ENCODE peak calls at places on chromosomes 7 and 10, in five cellular contexts. One of them, this sample, is unnamed.

GRCh38 chr7:132836746-132837145 is 245.1 kb downstream of the CHCHD3 start:
- DNase-seq in IMR-90: peak; percentile 67
- DNase-seq in ascending aorta: no peak
- DNase-seq in psoas muscle: no peak
- DNase-seq in lower lobe of right lung: no peak
- DNase-seq in this sample: no peak

GRCh38 chr10:48801026-48801425 is 116.4 kb downstream of the WDFY4 start:
- DNase-seq in IMR-90: no peak
- DNase-seq in ascending aorta: no peak
- DNase-seq in psoas muscle: no peak
- DNase-seq in lower lobe of right lung: no peak
- DNase-seq in this sample: no peak

GRCh38 chr7:112366886-112367285 is 83.4 kb upstream of the IFRD1 start:
- DNase-seq in IMR-90: no peak
- DNase-seq in ascending aorta: no peak
- DNase-seq in lower lobe of right lung: no peak
- DNase-seq in psoas muscle: no peak
- DNase-seq in this sample: no peak

GRCh38 chr7:24930856-24931255 is 49.1 kb downstream of the OSBPL3 start:
- DNase-seq in ascending aorta: no peak
- DNase-seq in psoas muscle: no peak
- DNase-seq in lower lobe of right lung: no peak
- DNase-seq in IMR-90: no peak
- DNase-seq in this sample: no peak

GRCh38 chr7:29562307-29562706 is 1.3 kb upstream of the PRR15 start:
- DNase-seq in lower lobe of right lung: no peak
- DNase-seq in ascending aorta: no peak
- DNase-seq in IMR-90: no peak
- DNase-seq in psoas muscle: no peak
- DNase-seq in this sample: no peak

GRCh38 chr7:1733908-1734252 is 63.8 kb downstream of the ELFN1 start:
- DNase-seq in psoas muscle: no peak
- DNase-seq in lower lobe of right lung: no peak
- DNase-seq in ascending aorta: no peak
- DNase-seq in IMR-90: no peak
- DNase-seq in this sample: no peak

GRCh38 chr7:35736725-35737124 is 41.8 kb upstream of the HERPUD2 start:
- DNase-seq in IMR-90: peak; percentile 57
- DNase-seq in ascending aorta: no peak
- DNase-seq in psoas muscle: no peak
- DNase-seq in lower lobe of right lung: no peak
- DNase-seq in this sample: no peak

GRCh38 chr7:50266893-50267386 is 37.6 kb upstream of the IKZF1 start:
- DNase-seq in psoas muscle: no peak
- DNase-seq in IMR-90: no peak
- DNase-seq in ascending aorta: no peak
- DNase-seq in lower lobe of right lung: peak; percentile 63
- DNase-seq in this sample: peak; percentile 88

GRCh38 chr7:16271990-16272665 is 149.2 kb downstream of the CRPPA start:
- DNase-seq in IMR-90: peak; percentile 8
- DNase-seq in ascending aorta: no peak
- DNase-seq in lower lobe of right lung: no peak
- DNase-seq in psoas muscle: no peak
- DNase-seq in this sample: no peak

GRCh38 chr10:75083972-75084833 is 27.3 kb upstream of the SAMD8 start:
- DNase-seq in ascending aorta: no peak
- DNase-seq in psoas muscle: no peak
- DNase-seq in lower lobe of right lung: no peak
- DNase-seq in IMR-90: peak; percentile 59
- DNase-seq in this sample: no peak

GRCh38 chr7:37944737-37945054 is 24.3 kb downstream of the EPDR1 start:
- DNase-seq in ascending aorta: no peak
- DNase-seq in IMR-90: no peak
- DNase-seq in lower lobe of right lung: no peak
- DNase-seq in psoas muscle: no peak
- DNase-seq in this sample: no peak

GRCh38 chr10:31158000-31158658 is 126.5 kb upstream of the ZNF438 start:
- DNase-seq in IMR-90: peak; percentile 81
- DNase-seq in psoas muscle: no peak
- DNase-seq in ascending aorta: no peak
- DNase-seq in lower lobe of right lung: no peak
- DNase-seq in this sample: no peak

GRCh38 chr7:155216475-155217272 is 81.0 kb upstream of the INSIG1 start:
- DNase-seq in ascending aorta: no peak
- DNase-seq in psoas muscle: no peak
- DNase-seq in IMR-90: peak; percentile 29
- DNase-seq in lower lobe of right lung: no peak
- DNase-seq in this sample: no peak

DNA sequence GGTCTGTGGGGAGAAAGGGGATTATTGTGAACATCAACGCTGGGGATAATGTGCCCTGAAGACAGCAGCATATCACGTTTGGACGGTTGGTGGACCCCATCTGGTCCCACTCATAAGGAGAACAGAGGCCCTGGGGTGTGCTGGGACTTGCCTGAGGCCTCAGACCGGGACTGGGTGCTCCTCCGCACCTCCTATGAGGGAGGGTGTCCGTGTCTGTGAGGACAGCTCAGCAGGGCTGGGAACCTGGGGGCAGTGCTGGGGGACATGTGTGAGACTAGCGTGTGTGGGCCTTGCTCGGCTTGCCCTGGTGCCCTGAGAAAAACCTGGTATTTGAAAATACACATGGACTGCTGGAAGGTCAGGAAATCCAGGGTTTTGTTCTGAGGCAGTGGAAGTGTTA is 13.5 kb upstream of the SH2D4B start:
- DNase-seq in ascending aorta: no peak
- DNase-seq in lower lobe of right lung: no peak
- DNase-seq in IMR-90: no peak
- DNase-seq in psoas muscle: no peak
- DNase-seq in this sample: no peak
- H3K4me1 ChIP-seq in ascending aorta: no peaks in the 10 kb centered on the region
- H3K4me1 ChIP-seq in lower lobe of right lung: peaks cover 56% of the 10 kb centered on the region
- H3K4me1 ChIP-seq in IMR-90: no peaks in the 10 kb centered on the region
- H3K4me1 ChIP-seq in psoas muscle: no peaks in the 10 kb centered on the region
- H3K4me1 ChIP-seq in this sample: peaks cover 54% of the 10 kb centered on the region

DNA sequence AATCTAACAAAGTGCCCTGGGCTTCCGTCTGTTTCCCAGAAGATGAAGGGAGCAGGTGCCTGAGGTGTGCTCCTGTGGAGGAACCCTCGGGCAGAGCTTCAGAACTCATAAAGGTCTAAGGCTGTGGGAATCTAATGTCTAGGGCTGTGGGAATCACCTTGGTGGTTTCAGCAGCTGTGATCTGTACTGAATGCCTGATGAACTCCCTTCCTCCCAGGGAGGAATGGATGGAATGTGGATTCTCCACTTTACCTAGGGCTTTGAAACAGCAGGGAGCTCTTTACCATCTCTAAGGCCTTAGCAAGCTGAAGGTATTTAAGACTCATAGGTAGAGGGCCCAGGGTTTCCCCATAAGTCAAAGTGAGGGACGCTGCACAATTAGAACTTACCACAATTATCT is 36.0 kb upstream of the SEMA3E start:
- DNase-seq in ascending aorta: no peak
- DNase-seq in psoas muscle: no peak
- DNase-seq in IMR-90: no peak
- DNase-seq in lower lobe of right lung: no peak
- DNase-seq in this sample: no peak
- H3K4me3 ChIP-seq in ascending aorta: no peak overlapping the region
- H3K4me3 ChIP-seq in psoas muscle: no peak overlapping the region
- H3K4me3 ChIP-seq in IMR-90: no peak overlapping the region
- H3K4me3 ChIP-seq in lower lobe of right lung: no peak overlapping the region
- H3K4me3 ChIP-seq in this sample: no peak overlapping the region

GRCh38 chr10:88390041-88390440 is 193.1 kb downstream of the RNLS start:
- DNase-seq in lower lobe of right lung: no peak
- DNase-seq in ascending aorta: no peak
- DNase-seq in IMR-90: no peak
- DNase-seq in psoas muscle: no peak
- DNase-seq in this sample: no peak

GRCh38 chr10:88392222-88392621 is 190.9 kb downstream of the RNLS start:
- DNase-seq in lower lobe of right lung: no peak
- DNase-seq in IMR-90: no peak
- DNase-seq in psoas muscle: no peak
- DNase-seq in ascending aorta: no peak
- DNase-seq in this sample: no peak

GRCh38 chr10:88386204-88386877 is 196.8 kb downstream of the RNLS start:
- DNase-seq in ascending aorta: no peak
- DNase-seq in IMR-90: no peak
- DNase-seq in psoas muscle: no peak
- DNase-seq in lower lobe of right lung: no peak
- DNase-seq in this sample: no peak

GRCh38 chr10:88386878-88387773 is 196.0 kb downstream of the RNLS start:
- DNase-seq in ascending aorta: no peak
- DNase-seq in lower lobe of right lung: no peak
- DNase-seq in IMR-90: peak; percentile 82
- DNase-seq in psoas muscle: no peak
- DNase-seq in this sample: no peak

GRCh38 chr10:88389456-88389855 is 193.7 kb downstream of the RNLS start:
- DNase-seq in lower lobe of right lung: no peak
- DNase-seq in IMR-90: peak; percentile 73
- DNase-seq in psoas muscle: no peak
- DNase-seq in ascending aorta: no peak
- DNase-seq in this sample: no peak
- TF ChIP-seq CTCF in lower lobe of right lung: peak; percentile 66
- TF ChIP-seq CTCF in IMR-90: peak; percentile 74
- TF ChIP-seq CTCF in psoas muscle: peak; percentile 67
- TF ChIP-seq CTCF in ascending aorta: peak; percentile 55
- TF ChIP-seq CTCF in this sample: peak; percentile 58

GRCh38 chr7:40095695-40096327 is 38.6 kb downstream of the MPLKIP start:
- DNase-seq in ascending aorta: no peak
- DNase-seq in IMR-90: no peak
- DNase-seq in psoas muscle: no peak
- DNase-seq in lower lobe of right lung: no peak
- DNase-seq in this sample: no peak
- H3K4me1 ChIP-seq in ascending aorta: peaks cover 3% of the 10 kb centered on the region
- H3K4me1 ChIP-seq in IMR-90: no peaks in the 10 kb centered on the region
- H3K4me1 ChIP-seq in psoas muscle: peaks cover 28% of the 10 kb centered on the region
- H3K4me1 ChIP-seq in lower lobe of right lung: no peaks in the 10 kb centered on the region
- H3K4me1 ChIP-seq in this sample: no peaks in the 10 kb centered on the region

DNA sequence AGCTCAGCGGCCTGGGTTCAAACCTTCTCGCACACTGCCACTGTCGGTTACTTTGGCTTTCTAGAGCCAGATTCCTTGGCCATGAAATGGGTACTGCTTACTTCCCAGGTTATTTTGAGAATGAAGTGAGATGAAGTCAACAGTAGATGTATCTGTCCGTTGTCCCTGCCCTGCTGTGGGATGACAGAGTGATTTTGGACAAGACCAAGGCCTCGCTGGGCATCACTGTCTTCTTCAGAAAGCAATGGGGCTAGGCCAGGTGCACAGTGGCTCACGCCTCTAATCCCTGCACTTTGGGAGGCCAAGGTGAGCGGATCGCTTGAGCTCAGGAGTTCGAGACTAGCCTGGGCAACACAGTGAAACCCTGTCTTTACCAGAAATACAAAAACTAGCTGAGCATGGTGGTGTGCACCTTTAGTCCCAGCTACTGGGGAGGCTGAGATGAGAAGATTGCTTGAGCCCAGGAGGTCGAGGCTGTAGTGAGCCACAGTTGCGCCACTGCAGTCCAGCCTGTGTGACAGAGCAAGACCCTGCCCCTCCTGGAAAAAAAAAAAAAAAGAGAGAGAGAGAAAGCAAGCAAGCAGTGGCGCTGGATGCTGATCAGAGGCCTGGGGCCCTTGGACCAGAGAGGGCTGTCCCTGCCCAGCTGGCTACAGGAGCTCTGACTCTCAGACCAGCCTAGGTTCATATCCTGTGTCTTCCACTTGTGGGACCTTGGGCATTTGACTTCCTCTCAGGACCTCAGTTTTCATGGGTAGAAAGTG is 25.8 kb downstream of the ZMIZ1 start:
- DNase-seq in IMR-90: no peak
- DNase-seq in ascending aorta: no peak
- DNase-seq in lower lobe of right lung: no peak
- DNase-seq in psoas muscle: no peak
- DNase-seq in this sample: no peak
- H3K4me3 ChIP-seq in IMR-90: no peak overlapping the region
- H3K4me3 ChIP-seq in ascending aorta: peak overlapping the region; percentile 36
- H3K4me3 ChIP-seq in lower lobe of right lung: peak overlapping the region; percentile 14
- H3K4me3 ChIP-seq in psoas muscle: peak overlapping the region; percentile 10
- H3K4me3 ChIP-seq in this sample: no peak overlapping the region

GRCh38 chr10:103479135-103479534 is at the start of gene CALHM3:
- DNase-seq in ascending aorta: no peak
- DNase-seq in IMR-90: no peak
- DNase-seq in lower lobe of right lung: no peak
- DNase-seq in psoas muscle: no peak
- DNase-seq in this sample: no peak

GRCh38 chr10:103475437-103475836 is 3.6 kb downstream of the CALHM3 start:
- DNase-seq in IMR-90: no peak
- DNase-seq in ascending aorta: no peak
- DNase-seq in lower lobe of right lung: no peak
- DNase-seq in psoas muscle: no peak
- DNase-seq in this sample: no peak

GRCh38 chr10:103474077-103474476 is 5.0 kb downstream of the CALHM3 start:
- DNase-seq in ascending aorta: no peak
- DNase-seq in lower lobe of right lung: no peak
- DNase-seq in IMR-90: no peak
- DNase-seq in psoas muscle: no peak
- DNase-seq in this sample: no peak

GRCh38 chr10:103478671-103479070 is 369 bp downstream of the CALHM3 start:
- DNase-seq in psoas muscle: no peak
- DNase-seq in ascending aorta: no peak
- DNase-seq in lower lobe of right lung: no peak
- DNase-seq in IMR-90: no peak
- DNase-seq in this sample: no peak

DNA sequence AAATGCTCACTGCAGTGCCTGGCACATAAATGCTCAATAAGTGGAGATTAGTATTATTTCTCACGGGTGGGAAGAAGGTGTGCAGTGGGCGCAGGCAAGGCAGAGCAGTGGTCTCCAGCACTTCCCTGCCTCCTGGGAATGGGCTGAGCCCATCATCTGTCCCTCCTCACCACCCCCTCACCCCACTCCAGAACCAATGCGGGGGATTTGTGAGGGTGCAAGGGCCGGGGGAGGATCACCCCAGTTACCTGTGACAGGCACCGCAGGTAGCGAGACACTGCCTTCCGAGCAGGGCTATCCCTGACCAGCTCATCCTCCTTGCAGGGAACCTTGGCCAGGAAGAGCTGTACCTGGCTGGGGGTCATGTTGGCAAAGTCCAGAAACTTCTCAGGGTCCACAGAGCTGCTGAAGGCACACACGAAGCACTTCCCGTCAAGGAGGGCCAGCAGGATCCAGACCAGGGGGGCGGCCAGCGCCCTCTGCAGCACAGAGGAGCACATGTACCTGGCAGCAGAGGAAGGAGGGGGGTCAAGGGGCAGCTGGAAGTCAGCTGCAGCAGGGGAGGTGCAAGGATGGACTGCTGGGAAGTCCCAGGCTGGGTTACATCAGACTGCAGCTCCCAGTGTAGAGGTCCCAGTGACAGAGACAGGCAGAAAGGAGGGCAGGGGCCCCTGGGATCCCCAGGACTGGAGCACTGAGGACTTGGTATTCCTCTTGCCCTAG is 2.8 kb downstream of the CALHM3 start:
- DNase-seq in IMR-90: no peak
- DNase-seq in ascending aorta: no peak
- DNase-seq in lower lobe of right lung: no peak
- DNase-seq in psoas muscle: no peak
- DNase-seq in this sample: no peak
- TF ChIP-seq CTCF in IMR-90: no peak
- TF ChIP-seq CTCF in ascending aorta: no peak
- TF ChIP-seq CTCF in lower lobe of right lung: no peak
- TF ChIP-seq CTCF in psoas muscle: no peak
- TF ChIP-seq CTCF in this sample: no peak